ENCODE peak calls at places on chromosome 10, in four cellular contexts. A is GM12865; P is CD4-positive, alpha-beta T cell; X is AG04449. F is an unnamed sample.

GRCh38 chr10:79153753-79154152 is 85.0 kb downstream of the ZMIZ1 start:
- DNase-seq in P (no peak), X (no peak), A (no peak), F (no peak)

GRCh38 chr10:114648368-114648767 is 9.7 kb downstream of the ABLIM1 start:
- DNase-seq in A (no peak), P (no peak), X (peak), F (no peak)

GRCh38 chr10:84825330-84825729 is 496.9 kb downstream of the CCSER2 start:
- DNase-seq in P (no peak), X (peak), A (no peak), F (no peak)

GRCh38 chr10:128851726-128852125 is 615.3 kb upstream of the MGMT start:
- DNase-seq in A (no peak), X (no peak), P (no peak), F (no peak)

GRCh38 chr10:31789555-31789954 is 139.1 kb downstream of the ARHGAP12 start:
- DNase-seq in A (no peak), X (no peak), P (no peak), F (no peak)

GRCh38 chr10:58806970-58807630 is 294.4 kb downstream of the BICC1 start:
- DNase-seq in P (no peak), A (no peak), X (no peak), F (no peak)

GRCh38 chr10:68032113-68032512 is 43.0 kb downstream of the HERC4 start:
- DNase-seq in P (no peak), X (no peak), A (peak), F (no peak)

GRCh38 chr10:124298891-124299290 is 119.8 kb downstream of the OAT start:
- DNase-seq in P (no peak), A (no peak), X (no peak), F (no peak)

GRCh38 chr10:103842605-103843004 is 12.8 kb downstream of the SH3PXD2A start:
- DNase-seq in X (no peak), P (no peak), A (no peak), F (no peak)

GRCh38 chr10:61452229-61452651 is 941 bp downstream of the TMEM26 start:
- DNase-seq in X (no peak), P (no peak), A (no peak), F (no peak)

GRCh38 chr10:11261687-11262086 is 244.0 kb downstream of the CELF2 start:
- DNase-seq in A (no peak), P (no peak), X (no peak), F (no peak)

GRCh38 chr10:60446855-60447254 is 57.2 kb upstream of the ANK3 start:
- DNase-seq in P (no peak), A (peak), X (no peak), F (no peak)

GRCh38 chr10:11856678-11857077 is 33.5 kb downstream of the PROSER2 start:
- DNase-seq in X (no peak), P (no peak), A (no peak), F (no peak)

GRCh38 chr10:132511092-132511491 is 26.5 kb upstream of the INPP5A start:
- DNase-seq in A (peak), P (no peak), X (no peak), F (no peak)

GRCh38 chr10:37952051-37952815 is 24.2 kb downstream of the ZNF25 start:
- DNase-seq in A (no peak), P (no peak), X (no peak), F (no peak)

GRCh38 chr10:34539533-34540315 is 275.4 kb downstream of the PARD3 start:
- DNase-seq in X (no peak), A (peak), P (no peak), F (no peak)

GRCh38 chr10:113554214-113554613 is 1.4 kb downstream of the HABP2 start:
- DNase-seq in A (no peak), X (no peak), P (no peak), F (no peak)

GRCh38 chr10:75935650-75936400 is 504.4 kb downstream of the LRMDA start:
- DNase-seq in X (no peak), P (no peak), A (no peak), F (no peak)

GRCh38 chr10:3010819-3011422 is 56.4 kb upstream of the PFKP start:
- DNase-seq in P (no peak), A (no peak), X (no peak), F (no peak)

GRCh38 chr10:3249292-3249889 is 76.8 kb upstream of the PITRM1 start:
- DNase-seq in X (no peak), A (no peak), P (no peak), F (no peak)

GRCh38 chr10:3068201-3068967 is 1.0 kb downstream of the PFKP start:
- DNase-seq in X (no peak), P (peak), A (peak), F (peak)

GRCh38 chr10:98038333-98038732 is 7.9 kb upstream of the CRTAC1 start:
- DNase-seq in X (no peak), A (no peak), P (no peak), F (no peak)

GRCh38 chr10:110764378-110764777 is 107.3 kb upstream of the PDCD4 start:
- DNase-seq in A (no peak), P (no peak), X (no peak), F (no peak)

GRCh38 chr10:97024181-97025073 is 161.3 kb downstream of the SLIT1 start:
- DNase-seq in X (peak), A (peak), P (no peak), F (no peak)

GRCh38 chr10:94645285-94645684 is 38.2 kb upstream of the CYP2C18 start:
- DNase-seq in X (no peak), A (peak), P (no peak), F (no peak)

GRCh38 chr10:111756541-111757061 is 427.0 kb downstream of the GPAM start:
- DNase-seq in X (no peak), A (peak), P (no peak), F (no peak)

GRCh38 chr10:114704720-114705119 is 46.6 kb upstream of the ABLIM1 start:
- DNase-seq in P (no peak), X (no peak), A (no peak), F (no peak)

GRCh38 chr10:11026761-11027160 is 9.1 kb downstream of the CELF2 start:
- DNase-seq in X (no peak), A (no peak), P (no peak), F (no peak)

GRCh38 chr10:59582058-59582457 is 127.6 kb downstream of the SLC16A9 start:
- DNase-seq in A (no peak), P (no peak), X (no peak), F (no peak)

GRCh38 chr10:49559476-49559875 is 20.6 kb upstream of the ERCC6 start:
- DNase-seq in P (no peak), X (no peak), A (no peak), F (no peak)

GRCh38 chr10:43707755-43708154 is 59.1 kb upstream of the ZNF32 start:
- DNase-seq in X (no peak), P (no peak), A (no peak), F (no peak)

GRCh38 chr10:104230490-104230889 is 1.7 kb downstream of the CFAP43 start:
- DNase-seq in P (no peak), A (peak), X (no peak), F (no peak)

GRCh38 chr10:12509016-12509793 is 159.9 kb downstream of the CAMK1D start:
- DNase-seq in P (no peak), X (no peak), A (peak), F (no peak)